ENCODE peak calls at places on chromosomes 5 and 9, in five cellular contexts. One of them, this sample, is unnamed.
A peak's percentile ranks its signal among the peaks of the same experiment; 100 is the strongest.

GRCh38 chr5:177507165-177507564 is 2.5 kb downstream of the DOK3 start:
- DNase-seq in tibial nerve: no peak
- DNase-seq in GM23248: peak; percentile 42
- DNase-seq in cardiac muscle cell: no peak
- DNase-seq in pancreas: no peak
- DNase-seq in this sample: no peak

GRCh38 chr5:172173771-172174170 is 14.3 kb downstream of the STK10 start:
- DNase-seq in tibial nerve: no peak
- DNase-seq in pancreas: no peak
- DNase-seq in cardiac muscle cell: peak; percentile 67
- DNase-seq in GM23248: peak; percentile 60
- DNase-seq in this sample: no peak

GRCh38 chr9:129586647-129587046 is 34.3 kb downstream of the C9orf50 start:
- DNase-seq in pancreas: no peak
- DNase-seq in tibial nerve: no peak
- DNase-seq in cardiac muscle cell: peak; percentile 75
- DNase-seq in GM23248: no peak
- DNase-seq in this sample: no peak

GRCh38 chr9:121944741-121945191 is 148.3 kb downstream of the TTLL11 start:
- DNase-seq in pancreas: no peak
- DNase-seq in cardiac muscle cell: no peak
- DNase-seq in tibial nerve: no peak
- DNase-seq in GM23248: peak; percentile 94
- DNase-seq in this sample: no peak

GRCh38 chr5:178793156-178793555 is 62.7 kb upstream of the ZNF354A start:
- DNase-seq in cardiac muscle cell: no peak
- DNase-seq in pancreas: no peak
- DNase-seq in tibial nerve: no peak
- DNase-seq in GM23248: no peak
- DNase-seq in this sample: no peak

GRCh38 chr9:1083325-1083913 is 33.3 kb downstream of the DMRT2 start:
- DNase-seq in pancreas: peak; percentile 16
- DNase-seq in tibial nerve: peak; percentile 7
- DNase-seq in GM23248: peak; percentile 44
- DNase-seq in cardiac muscle cell: peak; percentile 2
- DNase-seq in this sample: peak; percentile 27

GRCh38 chr9:137789295-137789895 is 88.2 kb upstream of the CACNA1B start:
- DNase-seq in tibial nerve: no peak
- DNase-seq in pancreas: no peak
- DNase-seq in GM23248: no peak
- DNase-seq in cardiac muscle cell: no peak
- DNase-seq in this sample: no peak

GRCh38 chr5:1077491-1078020 is 34.3 kb downstream of the SLC12A7 start:
- DNase-seq in cardiac muscle cell: no peak
- DNase-seq in GM23248: no peak
- DNase-seq in tibial nerve: no peak
- DNase-seq in pancreas: no peak
- DNase-seq in this sample: no peak

GRCh38 chr5:93164690-93165089 is 416.3 kb downstream of the NR2F1-AS1 start:
- DNase-seq in cardiac muscle cell: peak; percentile 90
- DNase-seq in GM23248: peak; percentile 93
- DNase-seq in tibial nerve: no peak
- DNase-seq in pancreas: no peak
- DNase-seq in this sample: no peak

GRCh38 chr5:37554938-37555337 is 175.8 kb downstream of the WDR70 start:
- DNase-seq in pancreas: no peak
- DNase-seq in cardiac muscle cell: no peak
- DNase-seq in GM23248: no peak
- DNase-seq in tibial nerve: no peak
- DNase-seq in this sample: no peak

GRCh38 chr5:22779499-22779898 is 73.6 kb downstream of the CDH12 start:
- DNase-seq in tibial nerve: no peak
- DNase-seq in GM23248: no peak
- DNase-seq in pancreas: no peak
- DNase-seq in cardiac muscle cell: no peak
- DNase-seq in this sample: no peak

GRCh38 chr5:79613571-79613970 is 1.3 kb downstream of the TENT2 start:
- DNase-seq in tibial nerve: no peak
- DNase-seq in pancreas: no peak
- DNase-seq in GM23248: peak; percentile 33
- DNase-seq in cardiac muscle cell: no peak
- DNase-seq in this sample: no peak

GRCh38 chr9:126027566-126027965 is 280.4 kb downstream of the PBX3 start:
- DNase-seq in pancreas: no peak
- DNase-seq in cardiac muscle cell: no peak
- DNase-seq in GM23248: no peak
- DNase-seq in tibial nerve: no peak
- DNase-seq in this sample: no peak

GRCh38 chr9:115757461-115757860 is 396.1 kb upstream of the PAPPA start:
- DNase-seq in tibial nerve: no peak
- DNase-seq in cardiac muscle cell: peak; percentile 21
- DNase-seq in pancreas: no peak
- DNase-seq in GM23248: peak; percentile 13
- DNase-seq in this sample: no peak

GRCh38 chr9:12922209-12922914 is 147.5 kb downstream of the LURAP1L start:
- DNase-seq in pancreas: no peak
- DNase-seq in tibial nerve: no peak
- DNase-seq in cardiac muscle cell: peak; percentile 20
- DNase-seq in GM23248: peak; percentile 36
- DNase-seq in this sample: no peak

GRCh38 chr5:37668524-37669047 is 171.3 kb downstream of the GDNF start:
- DNase-seq in tibial nerve: peak; percentile 13
- DNase-seq in cardiac muscle cell: peak; percentile 93
- DNase-seq in pancreas: peak; percentile 65
- DNase-seq in GM23248: peak; percentile 98
- DNase-seq in this sample: peak; percentile 54

GRCh38 chr9:98108540-98109031 is 10.4 kb downstream of the TRIM14 start:
- DNase-seq in tibial nerve: no peak
- DNase-seq in cardiac muscle cell: no peak
- DNase-seq in pancreas: no peak
- DNase-seq in GM23248: no peak
- DNase-seq in this sample: no peak

GRCh38 chr5:33319841-33320240 is 120.9 kb upstream of the TARS1 start:
- DNase-seq in pancreas: no peak
- DNase-seq in GM23248: peak; percentile 44
- DNase-seq in tibial nerve: peak; percentile 18
- DNase-seq in cardiac muscle cell: peak; percentile 82
- DNase-seq in this sample: no peak

GRCh38 chr9:98442541-98442940 is 187.1 kb upstream of the TBC1D2 start:
- DNase-seq in pancreas: no peak
- DNase-seq in cardiac muscle cell: no peak
- DNase-seq in GM23248: peak; percentile 57
- DNase-seq in tibial nerve: no peak
- DNase-seq in this sample: no peak

GRCh38 chr5:62100201-62100600 is 205.8 kb upstream of the KIF2A start:
- DNase-seq in tibial nerve: no peak
- DNase-seq in cardiac muscle cell: no peak
- DNase-seq in GM23248: no peak
- DNase-seq in pancreas: no peak
- DNase-seq in this sample: no peak

GRCh38 chr9:14030350-14030823 is 283.6 kb downstream of the NFIB start:
- DNase-seq in pancreas: peak; percentile 22
- DNase-seq in tibial nerve: peak; percentile 20
- DNase-seq in cardiac muscle cell: peak; percentile 94
- DNase-seq in GM23248: peak; percentile 52
- DNase-seq in this sample: no peak

DNA sequence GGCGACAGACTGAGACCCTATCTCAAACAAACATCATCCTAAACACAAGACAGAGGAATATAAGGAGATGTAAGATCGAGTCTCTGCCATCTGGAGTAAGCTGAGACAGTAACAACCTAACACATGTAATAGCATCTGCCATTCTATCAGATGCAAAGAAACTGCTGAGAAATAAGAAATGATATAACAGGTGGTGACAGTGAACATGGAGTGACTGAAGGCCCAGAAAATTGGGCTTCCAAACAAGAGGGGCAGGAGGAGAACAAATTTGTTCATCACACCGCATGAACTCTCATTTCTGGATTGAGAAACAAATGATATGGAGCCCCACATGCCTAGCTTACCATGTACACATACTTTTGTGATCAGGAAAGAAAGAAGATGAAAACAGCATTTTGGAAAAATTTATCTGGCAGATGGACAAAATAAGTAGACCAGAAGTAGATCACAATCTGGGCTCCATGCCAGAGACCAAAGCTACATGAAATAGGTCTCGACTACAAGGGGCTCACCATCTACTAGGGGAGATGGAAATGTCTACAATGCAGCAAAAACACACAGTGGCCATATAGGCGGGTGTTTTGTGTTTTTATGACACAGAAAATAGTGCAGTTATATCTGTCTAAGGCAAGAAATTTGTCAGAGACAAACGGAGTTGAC is 45.5 kb downstream of the ECPAS start:
- DNase-seq in GM23248: no peak
- DNase-seq in tibial nerve: peak; percentile 19
- DNase-seq in pancreas: no peak
- DNase-seq in cardiac muscle cell: peak; percentile 56
- DNase-seq in this sample: no peak
- H3K36me3 ChIP-seq in GM23248: peaks cover 66% of the 10 kb centered on the region
- H3K36me3 ChIP-seq in tibial nerve: peaks cover 11% of the 10 kb centered on the region
- H3K36me3 ChIP-seq in pancreas: no peaks in the 10 kb centered on the region
- H3K36me3 ChIP-seq in cardiac muscle cell: peaks cover 31% of the 10 kb centered on the region
- H3K36me3 ChIP-seq in this sample: no peaks in the 10 kb centered on the region

DNA sequence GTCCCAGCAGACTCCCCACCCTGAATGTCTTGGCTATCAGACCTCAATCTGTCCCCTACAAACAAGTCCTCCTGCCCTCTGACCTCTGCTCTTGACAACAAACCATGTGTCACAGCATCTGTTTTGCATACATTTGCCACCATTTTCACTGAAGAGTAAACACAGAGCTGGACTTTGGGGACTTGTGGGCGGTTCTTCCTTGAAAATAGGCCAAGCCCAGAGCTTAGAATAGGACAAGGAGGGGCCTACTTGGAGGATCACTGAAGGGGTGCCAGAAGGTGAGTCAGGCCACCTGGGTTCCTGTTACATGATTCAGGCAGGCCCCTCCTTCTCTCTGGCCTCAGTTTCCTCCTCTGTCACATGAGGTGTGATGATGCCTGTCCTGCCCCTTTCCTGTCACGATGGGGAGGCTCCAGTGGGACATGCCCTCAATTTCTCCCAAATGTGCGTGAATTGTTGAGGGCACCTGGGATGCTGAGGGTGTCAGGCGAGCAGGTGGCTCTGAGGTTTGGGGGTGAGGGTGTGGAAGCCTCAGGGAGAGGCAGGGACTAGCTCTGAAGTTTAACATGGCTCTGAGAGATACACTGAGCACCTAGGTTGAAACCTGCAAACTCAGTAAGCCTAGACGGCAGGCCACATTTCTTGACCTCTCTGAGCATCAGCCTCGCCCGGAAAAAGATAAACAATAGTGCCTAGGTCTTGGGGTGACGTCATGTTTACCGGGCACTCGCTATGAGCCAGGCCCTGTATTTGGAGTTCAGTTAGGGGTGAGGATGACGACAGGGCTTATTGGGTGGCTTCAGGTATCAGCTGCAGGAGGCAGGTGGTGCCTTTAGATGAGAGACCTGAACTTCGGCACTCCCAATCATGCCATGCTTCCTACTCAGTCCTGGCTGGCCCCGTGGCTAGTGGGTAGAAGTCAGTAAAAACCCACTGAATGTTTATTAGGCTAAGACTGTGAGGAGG is 107.6 kb upstream of the PITX1 start:
- DNase-seq in pancreas: no peak
- DNase-seq in tibial nerve: no peak
- DNase-seq in cardiac muscle cell: no peak
- DNase-seq in GM23248: peak; percentile 45
- DNase-seq in this sample: no peak
- H3K27ac ChIP-seq in pancreas: no peak overlapping the region
- H3K27ac ChIP-seq in tibial nerve: no peak overlapping the region
- H3K27ac ChIP-seq in cardiac muscle cell: no peak overlapping the region
- H3K27ac ChIP-seq in GM23248: peak overlapping the region; percentile 35
- H3K27ac ChIP-seq in this sample: no peak overlapping the region

DNA sequence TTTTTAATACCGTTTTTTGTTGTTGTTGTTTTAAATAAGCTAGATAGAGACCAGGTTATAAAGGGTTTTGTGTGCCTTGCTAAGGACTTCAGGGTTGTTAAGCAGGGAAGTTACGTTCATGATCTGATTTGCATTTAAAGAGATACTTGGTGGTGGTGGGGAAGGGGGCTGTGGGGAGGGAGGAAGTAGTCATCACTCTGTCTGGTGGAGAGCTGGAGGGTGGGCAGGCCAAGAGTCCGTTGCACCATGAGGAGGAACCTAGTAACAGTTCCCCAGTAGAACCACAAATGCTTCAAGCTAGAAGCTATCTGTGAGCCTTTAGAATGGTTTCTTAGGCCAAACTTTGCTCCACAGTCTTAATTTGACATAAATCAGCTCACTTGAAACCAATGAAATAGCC is 18.7 kb upstream of the ROPN1L start:
- DNase-seq in GM23248: no peak
- DNase-seq in tibial nerve: no peak
- DNase-seq in pancreas: no peak
- DNase-seq in cardiac muscle cell: no peak
- DNase-seq in this sample: no peak
- H3K36me3 ChIP-seq in GM23248: peaks cover 69% of the 10 kb centered on the region
- H3K36me3 ChIP-seq in tibial nerve: peaks cover 31% of the 10 kb centered on the region
- H3K36me3 ChIP-seq in pancreas: peaks cover 5% of the 10 kb centered on the region
- H3K36me3 ChIP-seq in cardiac muscle cell: peaks cover 71% of the 10 kb centered on the region
- H3K36me3 ChIP-seq in this sample: no peaks in the 10 kb centered on the region

GRCh38 chr9:73118297-73118696 is 33.4 kb upstream of the ANXA1 start:
- DNase-seq in GM23248: peak; percentile 69
- DNase-seq in tibial nerve: no peak
- DNase-seq in cardiac muscle cell: no peak
- DNase-seq in pancreas: no peak
- DNase-seq in this sample: no peak

GRCh38 chr9:73116030-73116429 is 35.6 kb upstream of the ANXA1 start:
- DNase-seq in pancreas: no peak
- DNase-seq in GM23248: peak; percentile 84
- DNase-seq in tibial nerve: no peak
- DNase-seq in cardiac muscle cell: peak; percentile 52
- DNase-seq in this sample: no peak

GRCh38 chr9:73116880-73117279 is 34.8 kb upstream of the ANXA1 start:
- DNase-seq in pancreas: no peak
- DNase-seq in GM23248: no peak
- DNase-seq in cardiac muscle cell: no peak
- DNase-seq in tibial nerve: no peak
- DNase-seq in this sample: no peak

GRCh38 chr9:73114958-73115357 is 36.7 kb upstream of the ANXA1 start:
- DNase-seq in cardiac muscle cell: no peak
- DNase-seq in pancreas: no peak
- DNase-seq in tibial nerve: no peak
- DNase-seq in GM23248: no peak
- DNase-seq in this sample: no peak

DNA sequence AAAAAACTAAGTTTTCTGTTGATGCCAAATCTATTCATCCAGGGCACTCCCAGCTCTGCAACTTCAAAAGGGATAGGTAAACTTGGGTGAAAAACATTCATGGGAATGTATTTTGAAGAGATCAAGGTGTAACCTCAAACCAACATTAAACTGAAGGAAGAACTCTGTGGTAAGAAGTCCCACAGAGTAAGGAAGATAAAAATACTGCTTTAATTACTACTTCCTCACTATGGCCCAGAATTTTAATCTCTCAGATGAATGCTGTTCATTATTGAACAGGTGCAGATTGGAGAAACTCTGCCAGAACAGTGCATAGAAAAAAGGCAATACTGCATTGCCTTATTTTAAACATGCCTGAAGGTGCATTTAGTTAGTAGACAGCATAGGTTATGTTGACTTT is 37.6 kb upstream of the ANXA1 start:
- DNase-seq in pancreas: no peak
- DNase-seq in GM23248: no peak
- DNase-seq in tibial nerve: no peak
- DNase-seq in cardiac muscle cell: no peak
- DNase-seq in this sample: no peak
- H3K27ac ChIP-seq in pancreas: no peak overlapping the region
- H3K27ac ChIP-seq in GM23248: no peak overlapping the region
- H3K27ac ChIP-seq in tibial nerve: no peak overlapping the region
- H3K27ac ChIP-seq in cardiac muscle cell: no peak overlapping the region
- H3K27ac ChIP-seq in this sample: no peak overlapping the region

This sample was measured in heart right ventricle.